ENCODE peak calls at places on chromosomes 16 and 17, in eight cellular contexts. J is transverse colon, B is A549, G is heart left ventricle, S is ovary, C is gastrocnemius medialis, O is esophagus squamous epithelium, K is lower leg skin. P is an unnamed sample.
A peak's percentile ranks its signal among the peaks of the same experiment; 100 is the strongest.

GRCh38 chr17:58528443-58528842 is 14.0 kb upstream of the MTMR4 start:
- DNase-seq in J (no peak), B (no peak), K (no peak), S (no peak), C (no peak), G (no peak), O (no peak), P (no peak)

GRCh38 chr17:28071891-28072606 is 29.6 kb downstream of the NLK start:
- DNase-seq in K (no peak), G (no peak), C (no peak), J (no peak), S (no peak), B (no peak), O (no peak), P (no peak)

GRCh38 chr16:27839419-27839818 is 224.1 kb downstream of the GSG1L start:
- DNase-seq in J (no peak), B (no peak), O (no peak), K (no peak), C (no peak), G (no peak), S (no peak), P (no peak)

GRCh38 chr16:12137344-12138094 is 161.0 kb downstream of the SNX29 start:
- DNase-seq in J (no peak), K (no peak), C (no peak), B (no peak), S (no peak), G (no peak), O (no peak), P (no peak)

GRCh38 chr17:63785556-63785955 is 11.6 kb downstream of the DDX42 start:
- DNase-seq in S (no peak), B (no peak), J (no peak), O (no peak), C (no peak), G (no peak), K (no peak), P (no peak)

GRCh38 chr17:47305302-47305923 is 18.3 kb upstream of the EFCAB13 start:
- DNase-seq in K (no peak), O (no peak), B (peak; percentile 66), S (no peak), G (no peak), J (no peak), C (no peak), P (no peak)

GRCh38 chr17:81655378-81656117 is 794 bp downstream of the PDE6G start:
- DNase-seq in B (no peak), C (no peak), O (no peak), K (no peak), S (no peak), J (no peak), G (no peak), P (no peak)

GRCh38 chr16:89096042-89096717 is 2.5 kb downstream of the ACSF3 start:
- DNase-seq in K (no peak), O (no peak), S (no peak), G (no peak), J (no peak), B (no peak), C (no peak), P (no peak)

GRCh38 chr17:60971515-60972369 is 294.1 kb downstream of the BCAS3 start:
- DNase-seq in B (peak; percentile 73), K (no peak), O (no peak), J (peak; percentile 28), C (no peak), S (peak; percentile 19), G (peak; percentile 20), P (peak; percentile 22)

GRCh38 chr17:63434951-63435571 is 11.0 kb downstream of the CYB561 start:
- DNase-seq in K (peak; percentile 90), O (no peak), J (peak; percentile 83), G (peak; percentile 78), B (peak; percentile 62), C (peak; percentile 41), S (no peak), P (peak; percentile 54)

DNA sequence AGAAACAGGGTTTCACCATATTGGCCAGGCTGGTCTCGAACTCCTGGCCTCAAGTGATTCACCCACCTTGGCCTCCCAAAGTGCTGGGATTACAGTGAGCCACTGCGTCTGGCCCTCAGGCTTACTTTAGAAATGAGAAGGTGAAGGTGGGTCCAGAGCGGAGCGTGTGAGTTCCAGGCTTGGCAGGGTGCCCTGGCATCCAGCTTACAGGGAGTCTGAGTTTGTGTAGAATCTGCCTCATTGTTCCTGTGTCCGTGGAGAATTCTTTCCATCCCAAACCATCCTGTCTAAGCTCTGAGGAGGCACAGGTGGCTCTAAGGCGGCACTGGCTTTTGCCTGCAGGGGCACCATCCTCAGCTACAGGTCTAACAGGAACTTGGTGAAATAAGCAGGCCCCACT is 50.6 kb downstream of the RAB11FIP3 start:
- DNase-seq in J (peak; percentile 20), G (no peak), B (no peak), K (no peak), S (no peak), O (no peak), C (no peak), P (no peak)
- TF ChIP-seq CTCF in J (no peak), G (no peak), B (no peak), K (no peak), S (no peak), O (no peak), C (no peak), P (no peak)

GRCh38 chr17:50890675-50891516 is 24.7 kb upstream of the TOB1 start:
- DNase-seq in K (no peak), B (peak; percentile 70), C (no peak), O (no peak), S (no peak), G (no peak), J (no peak), P (no peak)
- TF ChIP-seq POLR2A in K (no peak), B (no peak), C (no peak), O (no peak), S (no peak), G (no peak), J (no peak), P (no peak)

GRCh38 chr16:25707982-25708583 is 16.3 kb downstream of the HS3ST4 start:
- DNase-seq in J (peak; percentile 10), O (no peak), G (no peak), B (peak; percentile 52), S (no peak), K (no peak), C (no peak), P (no peak)
- TF ChIP-seq CTCF in J (peak; percentile 33), O (peak; percentile 34), G (no peak), B (peak; percentile 46), S (no peak), K (no peak), C (no peak), P (no peak)

GRCh38 chr16:68402748-68403040 is 45.6 kb downstream of the SMPD3 start:
- DNase-seq in C (no peak), O (no peak), J (no peak), S (no peak), B (no peak), G (no peak), K (no peak), P (no peak)

GRCh38 chr16:68401871-68402747 is 46.2 kb downstream of the SMPD3 start:
- DNase-seq in O (no peak), K (no peak), G (no peak), B (no peak), J (no peak), C (no peak), S (no peak), P (no peak)

GRCh38 chr16:68400083-68400923 is 48.0 kb downstream of the SMPD3 start:
- DNase-seq in B (no peak), S (no peak), K (no peak), J (no peak), G (no peak), O (no peak), C (no peak), P (no peak)

GRCh38 chr16:68399456-68399855 is 48.9 kb downstream of the SMPD3 start:
- DNase-seq in O (no peak), S (no peak), J (no peak), C (no peak), K (no peak), B (no peak), G (no peak), P (no peak)

DNA sequence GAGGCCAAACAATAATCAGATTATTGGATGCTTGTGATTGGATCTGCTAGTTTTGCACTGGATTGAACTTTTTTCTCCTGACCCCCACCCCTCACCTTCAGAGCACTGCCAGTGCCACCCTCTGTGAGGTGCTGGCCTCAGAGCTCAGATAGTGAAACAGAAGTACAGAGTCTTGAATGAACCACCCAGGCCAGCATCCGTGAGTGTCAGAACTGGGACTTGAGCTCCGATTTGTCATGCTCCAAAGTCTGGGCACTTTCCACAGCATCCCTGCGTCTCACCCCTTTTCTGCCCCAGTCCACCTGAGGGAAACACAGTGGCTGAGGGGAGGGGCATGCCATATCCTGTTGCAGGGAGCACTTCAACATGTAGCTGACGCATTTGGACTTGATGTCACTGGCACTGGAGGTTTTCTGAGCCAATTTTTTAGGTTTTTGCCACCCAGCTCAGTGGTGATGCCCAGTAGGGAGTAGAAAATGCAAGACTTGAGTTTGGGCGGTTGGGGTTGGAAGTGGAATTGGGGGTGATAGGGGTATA is 47.3 kb downstream of the SMPD3 start:
- DNase-seq in K (no peak), C (no peak), S (no peak), J (no peak), O (no peak), G (no peak), B (no peak), P (no peak)
- TF ChIP-seq POLR2A in K (no peak), C (no peak), S (no peak), J (no peak), O (no peak), G (no peak), B (no peak), P (no peak)

GRCh38 chr17:43330876-43331639 is 67.7 kb upstream of the ARL4D start:
- DNase-seq in J (no peak), K (peak; percentile 21), B (peak; percentile 58), O (no peak), G (no peak), C (no peak), S (no peak), P (no peak)
- TF ChIP-seq CTCF in J (no peak), K (no peak), B (no peak), O (no peak), G (no peak), C (no peak), S (no peak), P (no peak)

GRCh38 chr16:87778830-87779579 is 13.2 kb upstream of the KLHDC4 start:
- DNase-seq in K (peak; percentile 97), J (peak; percentile 93), S (peak; percentile 86), C (peak; percentile 84), G (peak; percentile 80), B (peak; percentile 99), O (peak; percentile 50), P (peak; percentile 74)
- TF ChIP-seq POLR2A in K (no peak), J (no peak), S (no peak), C (no peak), G (no peak), B (no peak), O (no peak), P (peak; percentile 13)